ENCODE peak calls at places on chromosomes 11 and 22, in seven cellular contexts. G is GM12864, T is AG09319, H is GM13977, M is esophagus muscularis mucosa, S is psoas muscle, J is fibroblast of lung. E is an unnamed sample.

GRCh38 chr22:36641902-36642640 is 61.5 kb downstream of the CACNG2 start:
- DNase-seq in J (peak), H (no peak), G (no peak), M (no peak), S (no peak), T (peak), E (no peak)

GRCh38 chr11:11207428-11207827 is 145.6 kb downstream of the CSNK2A3 start:
- DNase-seq in H (no peak), G (no peak), T (no peak), M (peak), S (no peak), J (no peak), E (no peak)

GRCh38 chr22:48104102-48104738 is 1341.8 kb downstream of the TBC1D22A start:
- DNase-seq in T (no peak), H (no peak), S (no peak), M (peak), G (no peak), J (no peak), E (no peak)

GRCh38 chr11:82792822-82793569 is 59.3 kb upstream of the FAM181B start:
- DNase-seq in G (no peak), S (no peak), J (no peak), M (no peak), H (no peak), T (no peak), E (no peak)

GRCh38 chr22:41327124-41327523 is 25.8 kb downstream of the ZC3H7B start:
- DNase-seq in G (no peak), S (peak), J (no peak), T (no peak), M (no peak), H (no peak), E (no peak)

GRCh38 chr11:20933958-20934357 is 264.6 kb downstream of the NELL1 start:
- DNase-seq in S (no peak), T (no peak), M (no peak), H (no peak), G (no peak), J (no peak), E (no peak)

GRCh38 chr11:121451982-121452608 is at the start of gene SORL1:
- DNase-seq in H (peak), S (peak), T (no peak), J (peak), G (no peak), M (no peak), E (peak)

GRCh38 chr22:49271831-49272230 is 555.8 kb downstream of the BRD1 start:
- DNase-seq in T (no peak), H (no peak), J (no peak), M (no peak), G (no peak), S (no peak), E (no peak)

GRCh38 chr11:111195192-111195591 is 50.3 kb upstream of the POU2AF2 start:
- DNase-seq in S (no peak), H (no peak), M (no peak), G (no peak), J (no peak), T (no peak), E (no peak)

GRCh38 chr11:65112226-65112550 is 516 bp downstream of the TM7SF2 start:
- DNase-seq in M (no peak), J (no peak), S (no peak), H (no peak), G (no peak), T (no peak), E (peak)

GRCh38 chr11:65113839-65114238 is 2.2 kb downstream of the TM7SF2 start:
- DNase-seq in S (no peak), H (no peak), T (no peak), G (no peak), M (no peak), J (no peak), E (no peak)

GRCh38 chr11:65112551-65113360 is 1.1 kb downstream of the TM7SF2 start:
- DNase-seq in J (peak), H (peak), T (no peak), M (no peak), S (peak), G (no peak), E (peak)

GRCh38 chr11:65114538-65115171 is 2.8 kb downstream of the ZNHIT2 start:
- DNase-seq in M (no peak), H (no peak), J (no peak), G (no peak), T (no peak), S (no peak), E (no peak)

GRCh38 chr11:65113361-65113756 is 1.7 kb downstream of the TM7SF2 start:
- DNase-seq in T (no peak), H (no peak), G (no peak), J (no peak), M (no peak), S (no peak), E (no peak)
- TF ChIP-seq CTCF in T (no peak), H (no peak), G (no peak), J (no peak), M (no peak), S (no peak), E (no peak)

DNA sequence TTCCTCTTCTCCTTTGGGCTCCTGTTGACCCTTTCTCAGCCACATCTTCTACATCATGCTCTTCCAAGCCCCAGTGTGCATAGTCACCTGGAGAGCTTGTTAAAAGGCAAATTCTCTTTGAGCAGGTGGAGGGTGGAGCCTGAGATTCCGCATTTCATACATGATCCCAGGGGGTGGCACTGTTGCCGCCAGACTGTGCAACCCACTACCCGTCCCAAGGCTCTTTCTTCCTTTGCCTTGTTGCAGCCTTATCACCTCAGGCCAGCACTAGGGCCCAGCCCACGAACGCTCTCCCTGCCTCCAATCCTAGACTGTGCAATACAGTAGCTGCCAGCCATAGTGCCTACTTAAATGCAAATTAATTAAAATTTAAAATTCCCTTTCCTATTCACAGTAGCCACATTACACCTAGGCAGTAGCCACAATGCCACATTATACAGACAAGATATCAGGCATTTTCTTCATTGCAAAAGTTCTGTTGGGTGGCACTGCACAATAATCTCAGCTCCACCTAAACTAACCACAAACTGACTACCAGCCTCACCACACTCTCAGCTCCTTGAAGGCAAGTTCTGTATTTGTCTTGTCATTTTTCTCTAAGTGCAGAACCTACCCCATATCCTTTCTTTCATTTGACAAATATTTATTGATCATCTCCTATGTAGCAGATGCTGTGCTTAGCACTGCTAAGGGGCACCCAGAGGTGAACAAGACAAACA is 4.6 kb upstream of the KCNJ5 start:
- DNase-seq in G (no peak), M (no peak), J (no peak), H (no peak), S (no peak), T (no peak), E (peak)
- TF ChIP-seq CTCF in G (no peak), M (no peak), J (no peak), H (peak), S (no peak), T (no peak), E (peak)

GRCh38 chr11:7632211-7632610 is 41.1 kb downstream of the CYB5R2 start:
- DNase-seq in T (no peak), H (no peak), S (no peak), M (no peak), G (no peak), J (no peak), E (no peak)

GRCh38 chr11:7637447-7638157 is 35.7 kb downstream of the CYB5R2 start:
- DNase-seq in G (no peak), H (no peak), T (peak), M (no peak), J (peak), S (peak), E (no peak)

GRCh38 chr11:7638710-7639642 is 34.3 kb downstream of the CYB5R2 start:
- DNase-seq in M (no peak), H (peak), J (no peak), G (peak), S (peak), T (no peak), E (no peak)

GRCh38 chr11:7636350-7636749 is 37.0 kb downstream of the CYB5R2 start:
- DNase-seq in T (no peak), S (no peak), J (no peak), H (no peak), G (no peak), M (no peak), E (no peak)

DNA sequence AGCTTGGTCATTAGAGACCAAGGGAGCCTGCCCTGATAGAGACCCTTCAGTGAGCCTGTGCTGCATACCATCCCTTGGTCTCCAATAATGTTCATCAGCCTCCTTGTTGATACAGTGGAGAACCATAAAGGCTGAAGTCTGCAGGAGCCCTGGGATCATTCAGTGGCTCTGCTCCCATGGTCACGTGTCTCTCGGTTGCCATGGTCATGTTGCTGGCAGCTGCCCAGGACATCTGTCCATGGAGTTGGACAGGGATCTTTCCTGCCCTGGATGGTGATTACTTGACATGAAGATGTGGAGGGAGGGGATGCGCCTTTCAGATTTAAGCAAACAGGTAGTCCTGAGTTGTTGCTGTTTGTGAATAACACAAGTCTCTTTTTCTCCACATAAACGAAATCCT is 38.2 kb downstream of the CYB5R2 start:
- DNase-seq in J (no peak), M (no peak), H (no peak), S (peak), G (no peak), T (no peak), E (no peak)
- TF ChIP-seq CTCF in J (no peak), M (no peak), H (no peak), S (no peak), G (no peak), T (no peak), E (no peak)

DNA sequence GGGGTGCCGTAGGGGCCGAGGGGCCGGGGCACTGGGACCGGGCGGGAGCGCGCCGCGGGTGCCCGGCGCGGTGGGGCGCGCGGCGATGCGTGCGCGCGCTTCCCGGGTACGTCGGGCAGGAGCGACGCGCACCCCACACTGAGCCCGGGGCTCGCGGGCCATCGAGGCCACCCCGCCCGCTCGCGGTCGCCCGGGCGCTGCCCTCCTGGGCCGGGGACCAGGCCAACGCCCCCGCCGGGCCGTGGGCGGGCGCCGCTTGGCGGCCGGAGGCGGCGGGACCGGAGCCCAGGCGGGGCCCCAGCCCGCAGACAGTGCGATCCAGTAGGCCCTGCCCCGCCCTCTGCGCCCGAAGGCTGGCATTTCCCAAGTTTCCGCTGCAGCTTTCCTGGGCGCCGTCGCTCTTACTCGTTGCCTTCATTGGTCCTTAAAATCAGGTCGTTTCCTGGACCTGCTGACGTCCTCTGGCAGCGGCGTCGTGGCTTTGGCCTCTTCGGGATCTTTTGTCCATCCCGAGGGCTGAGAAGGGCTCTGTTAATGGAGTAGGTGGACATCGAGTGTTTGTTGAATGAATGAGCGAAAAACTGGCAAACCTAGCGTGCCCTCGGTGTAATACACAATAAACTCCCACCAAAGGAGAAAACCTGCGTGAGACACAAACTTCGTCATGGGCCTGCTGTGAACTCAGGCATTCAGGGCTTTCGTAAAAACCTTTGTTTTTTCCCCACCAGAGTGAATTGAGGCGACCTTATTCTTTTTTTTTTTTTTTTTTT is 638 bp downstream of the PARVA start:
- DNase-seq in T (no peak), J (peak), G (no peak), H (no peak), M (peak), S (peak), E (peak)
- TF ChIP-seq CTCF in T (peak), J (no peak), G (no peak), H (no peak), M (peak), S (peak), E (no peak)

GRCh38 chr22:17634696-17635095 is 3.9 kb upstream of the BCL2L13 start:
- DNase-seq in S (no peak), J (no peak), M (no peak), H (no peak), T (no peak), G (no peak), E (no peak)

GRCh38 chr22:17638432-17639237 is at the start of gene BCL2L13:
- DNase-seq in M (peak), T (peak), S (peak), G (peak), J (peak), H (peak), E (peak)

GRCh38 chr22:17637490-17638181 is 921 bp upstream of the BCL2L13 start:
- DNase-seq in G (no peak), J (no peak), S (no peak), H (peak), T (no peak), M (no peak), E (no peak)

GRCh38 chr22:17633998-17634323 is 4.6 kb upstream of the BCL2L13 start:
- DNase-seq in S (no peak), M (no peak), H (no peak), G (no peak), J (no peak), T (no peak), E (no peak)

DNA sequence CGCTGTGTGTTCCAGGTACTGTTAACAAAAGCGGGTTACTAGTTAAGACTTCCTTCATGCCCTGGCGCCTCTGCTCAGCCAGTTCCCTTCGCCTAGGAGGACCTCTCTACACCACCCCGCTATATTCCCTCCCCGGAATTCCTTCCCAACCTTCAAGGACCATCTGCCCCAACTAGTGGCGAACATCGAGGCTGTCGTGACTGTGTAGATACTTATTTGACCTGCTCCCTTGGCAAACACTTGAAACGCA is 450 bp upstream of the BCL2L13 start:
- DNase-seq in J (no peak), M (no peak), H (peak), G (no peak), S (no peak), T (no peak), E (no peak)
- TF ChIP-seq CTCF in J (no peak), M (no peak), H (no peak), G (peak), S (no peak), T (peak), E (no peak)

GRCh38 chr11:115942043-115942442 is 437.8 kb upstream of the CADM1 start:
- DNase-seq in H (no peak), S (no peak), M (no peak), T (no peak), J (no peak), G (no peak), E (no peak)

GRCh38 chr11:115939726-115940421 is 435.7 kb upstream of the CADM1 start:
- DNase-seq in J (no peak), G (no peak), M (no peak), H (no peak), S (no peak), T (no peak), E (no peak)

GRCh38 chr11:115941481-115941993 is 437.3 kb upstream of the CADM1 start:
- DNase-seq in G (no peak), S (peak), H (no peak), J (peak), M (no peak), T (no peak), E (no peak)

GRCh38 chr11:115941044-115941443 is 436.8 kb upstream of the CADM1 start:
- DNase-seq in J (no peak), M (no peak), T (no peak), H (no peak), S (no peak), G (no peak), E (no peak)

GRCh38 chr11:115944596-115944995 is 440.4 kb upstream of the CADM1 start:
- DNase-seq in S (no peak), T (no peak), G (no peak), H (no peak), M (no peak), J (peak), E (no peak)
- TF ChIP-seq CTCF in S (no peak), T (no peak), G (no peak), H (no peak), M (no peak), J (no peak), E (no peak)

DNA sequence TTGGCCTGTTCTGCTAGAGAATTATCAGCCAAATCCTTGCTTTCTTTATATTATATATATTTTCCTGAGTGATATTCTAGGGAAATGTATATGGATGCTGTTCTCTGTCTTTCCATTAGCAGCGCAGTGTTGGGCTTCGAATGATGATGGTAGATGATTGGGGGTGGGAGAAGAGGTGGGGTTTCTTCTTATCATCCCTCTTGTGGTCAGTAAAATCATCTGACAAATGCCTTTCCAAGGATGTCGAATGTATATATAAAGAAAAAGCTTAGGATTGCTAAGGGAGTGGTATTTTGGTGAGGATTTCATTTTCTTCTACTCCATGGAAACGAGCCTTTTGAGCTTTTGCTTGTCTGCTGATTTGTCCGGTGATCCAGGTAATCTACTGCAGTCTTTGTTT is 48.9 kb downstream of the ARHGEF12 start:
- DNase-seq in J (peak), H (no peak), S (no peak), G (no peak), M (no peak), T (no peak), E (no peak)
- TF ChIP-seq CTCF in J (no peak), H (no peak), S (no peak), G (no peak), M (no peak), T (no peak), E (no peak)

GRCh38 chr11:28536504-28537267 is 428.5 kb downstream of the METTL15 start:
- DNase-seq in T (no peak), S (no peak), H (no peak), M (no peak), G (no peak), J (no peak), E (no peak)
- TF ChIP-seq CTCF in T (no peak), S (no peak), H (no peak), M (no peak), G (no peak), J (no peak), E (no peak)

GRCh38 chr11:76769071-76769560 is 14.0 kb upstream of the TSKU start:
- DNase-seq in T (no peak), H (no peak), G (no peak), J (peak), M (no peak), S (no peak), E (no peak)
- TF ChIP-seq CTCF in T (no peak), H (no peak), G (no peak), J (no peak), M (no peak), S (no peak), E (no peak)

DNA sequence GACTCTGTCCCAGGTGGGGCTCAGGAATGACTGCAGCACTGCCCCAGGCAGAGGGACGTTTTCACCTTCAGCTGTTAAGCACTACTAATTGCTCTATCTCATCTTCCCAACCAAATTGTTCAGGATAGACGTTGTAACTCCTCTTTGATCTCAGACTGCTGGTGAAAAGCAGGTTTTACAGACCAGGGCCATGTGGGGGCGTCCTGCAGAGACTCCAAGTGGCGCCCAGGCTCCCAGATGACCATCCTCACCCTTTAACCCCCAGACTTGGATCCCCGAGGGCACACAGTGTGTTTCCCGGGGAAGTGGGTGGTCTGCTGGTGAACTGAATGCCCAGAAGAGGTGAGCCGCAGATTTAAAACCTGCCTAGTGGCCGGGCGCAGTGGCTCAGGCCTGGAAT is 23.9 kb downstream of the FADD start:
- DNase-seq in J (no peak), G (no peak), M (no peak), S (no peak), H (no peak), T (no peak), E (peak)
- TF ChIP-seq CTCF in J (peak), G (peak), M (no peak), S (no peak), H (no peak), T (peak), E (no peak)